ENCODE peak calls at places on chromosomes 7 and 10, in six cellular contexts. P is CD8-positive, alpha-beta memory T cell; E is adrenal gland; Q is MM.1S; J is left ventricle myocardium inferior; C is CD8-positive, alpha-beta T cell. F is an unnamed sample. For H3K4me1 and H3K27me3, the result is how much of the 10 kb centered on the place peaks cover.

GRCh38 chr7:23373151-23374004 is 74.2 kb downstream of the MALSU1 start:
- DNase-seq in C (peak), P (no peak), E (no peak), J (no peak), Q (peak), F (no peak)

GRCh38 chr7:45087301-45088145 is 1.2 kb downstream of the NACAD start:
- DNase-seq in C (no peak), E (no peak), J (no peak), Q (no peak), P (no peak), F (no peak)

GRCh38 chr7:93117327-93117726 is 452 bp downstream of the SAMD9 start:
- DNase-seq in P (no peak), E (no peak), C (no peak), Q (no peak), J (no peak), F (no peak)

GRCh38 chr7:158568974-158569857 is 18.4 kb downstream of the PTPRN2 start:
- DNase-seq in J (no peak), Q (no peak), E (no peak), C (no peak), P (no peak), F (no peak)

GRCh38 chr7:98242342-98242741 is 9.7 kb downstream of the TECPR1 start:
- DNase-seq in E (no peak), Q (no peak), C (no peak), J (no peak), P (no peak), F (no peak)

GRCh38 chr10:110076559-110077318 is 69.0 kb downstream of the ADD3 start:
- DNase-seq in J (no peak), Q (peak), C (peak), E (peak), P (no peak), F (no peak)

GRCh38 chr7:135740868-135741267 is 7.7 kb downstream of the FAM180A start:
- DNase-seq in Q (no peak), C (no peak), J (no peak), E (no peak), P (no peak), F (no peak)

GRCh38 chr7:12139421-12139820 is 71.7 kb upstream of the TMEM106B start:
- DNase-seq in Q (no peak), C (no peak), P (no peak), J (no peak), E (no peak), F (no peak)

GRCh38 chr7:2812119-2812487 is 32.0 kb downstream of the GNA12 start:
- DNase-seq in P (no peak), C (no peak), E (no peak), Q (no peak), J (no peak), F (no peak)

GRCh38 chr7:132518102-132518838 is 58.0 kb downstream of the PLXNA4 start:
- DNase-seq in Q (no peak), C (no peak), J (no peak), E (no peak), P (no peak), F (no peak)

GRCh38 chr10:17512341-17513001 is 58.1 kb upstream of the ST8SIA6 start:
- DNase-seq in J (peak), P (no peak), E (peak), C (no peak), Q (no peak), F (no peak)

GRCh38 chr7:28191751-28192150 is 11.2 kb upstream of the JAZF1 start:
- DNase-seq in C (no peak), E (no peak), Q (no peak), J (no peak), P (no peak), F (no peak)

GRCh38 chr7:157568785-157569584 is 232.2 kb downstream of the DNAJB6 start:
- DNase-seq in E (peak), P (peak), J (peak), Q (peak), C (peak), F (peak)

GRCh38 chr10:44974628-44975431 is 3.8 kb downstream of the DEPP1 start:
- DNase-seq in Q (peak), P (peak), C (peak), E (peak), J (peak), F (peak)

GRCh38 chr7:10973942-10974716 is 457 bp downstream of the PHF14 start:
- DNase-seq in E (peak), P (no peak), C (peak), Q (no peak), J (peak), F (no peak)

GRCh38 chr10:115706482-115707076 is 566.4 kb downstream of the GFRA1 start:
- DNase-seq in J (no peak), Q (peak), P (no peak), E (peak), C (no peak), F (no peak)

GRCh38 chr10:77926566-77927342 is at the start of gene DLG5:
- DNase-seq in Q (peak), C (peak), P (peak), E (peak), J (peak), F (no peak)

GRCh38 chr10:51117794-51118193 is 43.5 kb downstream of the PRKG1 start:
- DNase-seq in J (no peak), C (no peak), P (no peak), Q (no peak), E (no peak), F (no peak)

GRCh38 chr10:15163261-15163864 is 5.1 kb downstream of the NMT2 start:
- DNase-seq in J (no peak), P (no peak), C (no peak), E (no peak), Q (no peak), F (no peak)

GRCh38 chr7:69517985-69518731 is 80.1 kb upstream of the AUTS2 start:
- DNase-seq in E (no peak), Q (no peak), C (no peak), P (no peak), J (no peak), F (no peak)

GRCh38 chr10:52635651-52636050 is 136.9 kb downstream of the MBL2 start:
- DNase-seq in C (no peak), E (no peak), Q (no peak), J (no peak), P (no peak), F (no peak)

GRCh38 chr7:35839860-35840854 is 39.3 kb downstream of the SEPTIN7 start:
- DNase-seq in C (no peak), E (no peak), P (no peak), Q (no peak), J (no peak), F (no peak)

GRCh38 chr7:7673240-7673550 is 32.6 kb downstream of the UMAD1 start:
- DNase-seq in P (no peak), J (no peak), C (no peak), Q (peak), E (no peak), F (no peak)

GRCh38 chr10:110547139-110547761 is 20.2 kb upstream of the SMC3 start:
- DNase-seq in P (no peak), Q (peak), C (no peak), E (no peak), J (no peak), F (no peak)

GRCh38 chr7:42475082-42475481 is 238.1 kb upstream of the GLI3 start:
- DNase-seq in J (no peak), E (no peak), C (no peak), Q (no peak), P (no peak), F (no peak)

GRCh38 chr7:98165827-98166667 is 45.2 kb upstream of the BHLHA15 start:
- DNase-seq in C (peak), Q (peak), J (no peak), P (peak), E (peak), F (peak)

GRCh38 chr7:125390866-125391265 is 461.2 kb upstream of the POT1 start:
- DNase-seq in P (no peak), J (no peak), E (no peak), C (no peak), Q (no peak), F (no peak)

GRCh38 chr7:24902276-24902675 is 77.7 kb downstream of the OSBPL3 start:
- DNase-seq in C (no peak), J (no peak), E (no peak), Q (no peak), P (no peak), F (no peak)

GRCh38 chr7:151453326-151453791 is 13.4 kb upstream of the CRYGN start:
- DNase-seq in E (no peak), Q (no peak), C (no peak), P (no peak), J (no peak), F (no peak)

GRCh38 chr7:130143334-130143732 is 61.9 kb downstream of the TMEM209 start:
- DNase-seq in C (no peak), E (no peak), J (no peak), Q (no peak), P (no peak), F (no peak)

GRCh38 chr10:6543431-6544005 is 36.6 kb downstream of the PRKCQ start:
- DNase-seq in C (peak), Q (peak), J (no peak), P (peak), E (no peak), F (peak)

GRCh38 chr7:11830004-11830403 is 2.0 kb downstream of the THSD7A start:
- DNase-seq in J (no peak), E (no peak), P (no peak), C (no peak), Q (no peak), F (no peak)

GRCh38 chr10:43124574-43125273 is 13.5 kb upstream of the CSGALNACT2 start:
- DNase-seq in J (no peak), Q (no peak), C (no peak), E (no peak), P (no peak), F (no peak)

GRCh38 chr7:112205348-112206237 is 606 bp downstream of the DOCK4 start:
- DNase-seq in P (peak), E (peak), J (peak), Q (peak), C (peak), F (no peak)

GRCh38 chr10:69846252-69847000 is 44.7 kb downstream of the COL13A1 start:
- DNase-seq in Q (no peak), P (no peak), J (no peak), C (no peak), E (no peak), F (no peak)
- H3K4me1 ChIP-seq in Q (under half), P (under half), J (under half), C (under half), E (under half), F (under half)

DNA sequence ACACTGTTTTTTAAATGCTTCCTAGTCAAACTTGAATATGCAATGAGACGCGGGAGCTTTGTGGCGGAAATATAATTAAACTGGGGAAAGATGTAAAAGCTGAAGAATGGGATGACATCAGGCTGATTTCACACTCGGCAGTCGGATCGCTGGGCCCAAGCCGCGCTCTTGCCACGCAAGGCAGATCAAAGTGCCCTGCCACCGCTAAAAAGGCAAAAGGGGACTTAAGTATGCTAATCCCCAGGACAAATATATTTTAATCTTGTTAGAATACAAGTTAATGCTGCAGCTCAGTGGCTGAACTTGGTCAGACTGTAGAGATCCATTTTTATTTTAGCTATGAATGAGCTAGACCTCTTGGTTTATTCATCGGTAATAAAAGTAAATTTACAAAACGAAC is 13.8 kb downstream of the EN2 start:
- DNase-seq in C (no peak), P (no peak), E (no peak), J (no peak), Q (no peak), F (no peak)
- H3K27me3 ChIP-seq in C (under half), P (half or more), E (half or more), J (half or more), Q (half or more), F (under half)

GRCh38 chr7:149869291-149869650 is 4.5 kb upstream of the ATP6V0E2 start:
- DNase-seq in Q (no peak), P (no peak), E (no peak), J (no peak), C (no peak), F (no peak)

GRCh38 chr7:149870274-149870673 is 3.5 kb upstream of the ATP6V0E2 start:
- DNase-seq in J (no peak), C (no peak), E (no peak), P (no peak), Q (no peak), F (no peak)

GRCh38 chr7:149870701-149871483 is 2.9 kb upstream of the ATP6V0E2 start:
- DNase-seq in Q (no peak), E (no peak), J (no peak), C (peak), P (no peak), F (no peak)

GRCh38 chr7:149868638-149869290 is 5.0 kb upstream of the ATP6V0E2 start:
- DNase-seq in J (no peak), C (no peak), E (no peak), P (no peak), Q (peak), F (no peak)

DNA sequence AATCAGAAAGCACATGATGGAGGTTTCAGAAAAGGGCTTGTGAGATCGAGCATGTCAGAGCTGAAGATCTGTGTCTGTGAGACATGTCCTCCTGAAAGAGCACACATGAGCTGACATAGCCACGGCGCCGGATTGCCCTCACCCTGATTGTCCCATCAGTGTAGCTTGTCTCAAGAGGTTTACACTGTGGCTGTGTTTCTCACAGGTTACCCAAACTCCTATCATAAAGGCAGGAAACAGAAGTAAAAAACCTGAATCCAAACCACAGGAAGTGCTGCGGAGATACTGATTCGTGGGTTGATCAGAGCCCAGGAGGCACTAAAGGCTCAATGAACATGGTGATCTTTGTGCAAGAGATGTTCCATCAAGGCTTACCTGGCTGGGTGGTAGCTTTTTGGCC is 3.9 kb upstream of the ATP6V0E2 start:
- DNase-seq in C (peak), P (peak), Q (peak), E (no peak), J (no peak), F (peak)
- H3K4me1 ChIP-seq in C (half or more), P (half or more), Q (half or more), E (under half), J (half or more), F (half or more)

GRCh38 chr10:67612577-67613537 is 83.1 kb downstream of the CTNNA3 start:
- DNase-seq in J (no peak), Q (peak), P (peak), C (peak), E (no peak), F (peak)

GRCh38 chr10:67608001-67608400 is 88.0 kb downstream of the CTNNA3 start:
- DNase-seq in P (no peak), E (no peak), J (no peak), Q (no peak), C (no peak), F (no peak)

GRCh38 chr10:67607472-67607871 is 88.5 kb downstream of the CTNNA3 start:
- DNase-seq in P (no peak), J (no peak), C (no peak), E (no peak), Q (no peak), F (no peak)

GRCh38 chr10:67612156-67612555 is 83.8 kb downstream of the CTNNA3 start:
- DNase-seq in C (no peak), J (no peak), E (no peak), Q (no peak), P (no peak), F (no peak)

GRCh38 chr10:67609996-67610793 is 85.8 kb downstream of the CTNNA3 start:
- DNase-seq in E (no peak), P (no peak), Q (no peak), J (no peak), C (no peak), F (no peak)
- H3K27me3 ChIP-seq in E (under half), P (under half), Q (under half), J (under half), C (under half), F (under half)

GRCh38 chr10:99920486-99920885 is 89.3 kb downstream of the DNMBP start:
- DNase-seq in J (no peak), E (no peak), P (no peak), Q (no peak), C (no peak), F (no peak)

GRCh38 chr10:99920901-99921300 is 88.8 kb downstream of the DNMBP start:
- DNase-seq in Q (no peak), C (no peak), E (no peak), J (no peak), P (no peak), F (no peak)

GRCh38 chr10:99924856-99925255 is 84.9 kb downstream of the DNMBP start:
- DNase-seq in Q (no peak), C (no peak), P (no peak), J (no peak), E (no peak), F (no peak)

GRCh38 chr10:99924451-99924850 is 85.3 kb downstream of the DNMBP start:
- DNase-seq in C (no peak), P (no peak), E (no peak), J (no peak), Q (no peak), F (no peak)

DNA sequence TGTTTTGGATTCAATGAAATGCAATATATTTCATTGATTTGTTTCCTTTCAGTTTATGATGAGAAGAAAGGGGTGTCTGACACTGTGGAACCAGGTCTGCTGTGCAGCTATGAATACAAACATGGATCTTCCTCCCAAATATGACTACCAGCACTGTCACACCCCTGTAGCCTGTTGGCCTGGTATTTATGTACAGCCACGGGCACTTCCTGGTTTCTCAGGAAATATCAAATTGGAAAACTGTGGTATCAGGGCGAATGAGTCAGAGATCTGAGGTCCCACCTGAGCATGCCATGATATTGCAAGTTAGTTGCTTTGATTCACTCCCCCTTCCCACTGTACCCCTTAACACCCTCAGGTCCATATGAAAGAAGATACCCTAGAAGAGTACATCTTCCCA is 87.8 kb downstream of the DNMBP start:
- DNase-seq in E (no peak), C (no peak), Q (no peak), J (no peak), P (no peak), F (no peak)
- H3K4me1 ChIP-seq in E (under half), C (under half), Q (under half), J (under half), P (under half), F (under half)

DNA sequence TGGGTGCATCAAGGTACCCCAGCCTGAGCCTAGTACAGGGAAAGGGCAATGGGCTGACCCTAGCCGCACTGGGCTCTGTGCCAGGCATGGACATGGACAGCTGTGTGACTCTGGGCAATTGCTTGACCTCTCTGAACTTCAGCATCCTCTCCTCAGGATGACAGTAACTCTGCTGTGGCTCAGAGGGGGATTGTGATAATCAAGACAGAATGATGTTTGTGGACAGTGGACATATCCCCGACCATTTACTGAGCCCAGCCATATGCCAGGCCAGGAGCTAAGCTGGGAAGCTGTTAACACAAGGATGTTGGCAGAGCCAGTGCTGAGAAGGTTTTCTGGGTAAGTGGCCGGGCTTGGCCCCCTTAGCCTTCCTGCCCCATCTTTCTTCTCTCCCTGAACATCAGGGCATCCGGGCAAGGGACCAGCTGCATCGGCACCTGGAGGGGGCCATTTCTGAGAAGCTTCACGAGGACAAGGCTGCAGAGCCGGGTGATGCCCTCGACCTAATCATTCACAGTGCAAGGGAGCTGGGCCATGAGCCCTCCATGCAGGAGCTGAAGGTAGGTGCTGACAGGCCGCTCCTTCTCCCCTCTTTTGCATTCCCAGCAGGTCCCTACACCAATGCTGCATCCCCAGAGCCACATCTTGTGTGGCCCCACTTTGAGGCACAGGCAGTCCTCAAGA is 3.5 kb downstream of the CYP26C1 start:
- DNase-seq in E (no peak), Q (no peak), P (no peak), J (no peak), C (no peak), F (no peak)
- H3K27me3 ChIP-seq in E (half or more), Q (half or more), P (under half), J (half or more), C (under half), F (under half)

GRCh38 chr10:119892188-119893065 is at the start of gene SEC23IP:
- DNase-seq in C (peak), Q (peak), E (peak), J (peak), P (peak), F (peak)

GRCh38 chr10:119897366-119897765 is 4.8 kb downstream of the SEC23IP start:
- DNase-seq in P (no peak), E (no peak), J (no peak), Q (no peak), C (no peak), F (no peak)

GRCh38 chr10:119896937-119897336 is 4.4 kb downstream of the SEC23IP start:
- DNase-seq in Q (no peak), J (peak), P (no peak), C (no peak), E (peak), F (no peak)

GRCh38 chr10:119896061-119896655 is 3.6 kb downstream of the SEC23IP start:
- DNase-seq in P (no peak), E (no peak), C (no peak), J (no peak), Q (no peak), F (no peak)

GRCh38 chr10:119893845-119894427 is 1.4 kb downstream of the SEC23IP start:
- DNase-seq in P (no peak), C (no peak), E (no peak), J (no peak), Q (no peak), F (no peak)
- H3K4me1 ChIP-seq in P (under half), C (under half), E (under half), J (half or more), Q (under half), F (under half)

GRCh38 chr10:69660296-69660695 is 30.2 kb downstream of the FAM241B start:
- DNase-seq in Q (no peak), J (no peak), E (no peak), P (no peak), C (no peak), F (no peak)
- H3K27me3 ChIP-seq in Q (half or more), J (half or more), E (under half), P (under half), C (under half), F (under half)